ENCODE peak calls at places on chromosomes 16 and 17, in nine cellular contexts. One of them, this sample, is unnamed.

GRCh38 chr17:83180264-83180995 is 101.0 kb downstream of the METRNL start:
- DNase-seq in lower leg skin: peak; percentile 79
- DNase-seq in cardiac muscle cell: no peak
- DNase-seq in AG10803: no peak
- DNase-seq in GM23338: no peak
- DNase-seq in BJ: no peak
- DNase-seq in AG04450: no peak
- DNase-seq in heart right ventricle: no peak
- DNase-seq in cardiac fibroblast: no peak
- DNase-seq in this sample: no peak

GRCh38 chr17:42347198-42347597 is 41.0 kb downstream of the STAT3 start:
- DNase-seq in lower leg skin: no peak
- DNase-seq in cardiac muscle cell: peak; percentile 80
- DNase-seq in AG10803: peak; percentile 88
- DNase-seq in GM23338: no peak
- DNase-seq in BJ: peak; percentile 79
- DNase-seq in AG04450: peak; percentile 60
- DNase-seq in heart right ventricle: peak; percentile 65
- DNase-seq in cardiac fibroblast: peak; percentile 85
- DNase-seq in this sample: no peak

GRCh38 chr17:77793888-77794235 is 164.6 kb upstream of the TNRC6C start:
- DNase-seq in lower leg skin: no peak
- DNase-seq in cardiac muscle cell: no peak
- DNase-seq in AG10803: no peak
- DNase-seq in GM23338: no peak
- DNase-seq in BJ: no peak
- DNase-seq in AG04450: no peak
- DNase-seq in heart right ventricle: no peak
- DNase-seq in cardiac fibroblast: no peak
- DNase-seq in this sample: no peak

GRCh38 chr17:51185763-51186332 is 19.6 kb downstream of the NME2 start:
- DNase-seq in lower leg skin: no peak
- DNase-seq in cardiac muscle cell: no peak
- DNase-seq in AG10803: no peak
- DNase-seq in GM23338: no peak
- DNase-seq in BJ: no peak
- DNase-seq in AG04450: no peak
- DNase-seq in heart right ventricle: no peak
- DNase-seq in cardiac fibroblast: no peak
- DNase-seq in this sample: no peak

GRCh38 chr16:87463722-87464690 is 28.8 kb downstream of the ZCCHC14 start:
- DNase-seq in lower leg skin: no peak
- DNase-seq in cardiac muscle cell: peak; percentile 84
- DNase-seq in AG10803: peak; percentile 74
- DNase-seq in GM23338: no peak
- DNase-seq in BJ: no peak
- DNase-seq in AG04450: peak; percentile 54
- DNase-seq in heart right ventricle: peak; percentile 71
- DNase-seq in cardiac fibroblast: peak; percentile 88
- DNase-seq in this sample: no peak

GRCh38 chr16:70577256-70577698 is 53.7 kb downstream of the SF3B3 start:
- DNase-seq in lower leg skin: peak; percentile 82
- DNase-seq in cardiac muscle cell: no peak
- DNase-seq in AG10803: peak; percentile 80
- DNase-seq in GM23338: no peak
- DNase-seq in BJ: no peak
- DNase-seq in AG04450: no peak
- DNase-seq in heart right ventricle: no peak
- DNase-seq in cardiac fibroblast: peak; percentile 61
- DNase-seq in this sample: no peak

GRCh38 chr16:53609536-53609935 is 94.1 kb downstream of the RPGRIP1L start:
- DNase-seq in lower leg skin: no peak
- DNase-seq in cardiac muscle cell: no peak
- DNase-seq in AG10803: no peak
- DNase-seq in GM23338: no peak
- DNase-seq in BJ: no peak
- DNase-seq in AG04450: no peak
- DNase-seq in heart right ventricle: no peak
- DNase-seq in cardiac fibroblast: no peak
- DNase-seq in this sample: no peak

GRCh38 chr16:71491032-71491431 is 1.9 kb upstream of the ZNF19 start:
- DNase-seq in lower leg skin: no peak
- DNase-seq in cardiac muscle cell: no peak
- DNase-seq in AG10803: no peak
- DNase-seq in GM23338: no peak
- DNase-seq in BJ: no peak
- DNase-seq in AG04450: no peak
- DNase-seq in heart right ventricle: no peak
- DNase-seq in cardiac fibroblast: no peak
- DNase-seq in this sample: no peak

GRCh38 chr17:68355093-68355492 is 63.8 kb downstream of the ARSG start:
- DNase-seq in lower leg skin: no peak
- DNase-seq in cardiac muscle cell: peak; percentile 56
- DNase-seq in AG10803: peak; percentile 34
- DNase-seq in GM23338: no peak
- DNase-seq in BJ: no peak
- DNase-seq in AG04450: no peak
- DNase-seq in heart right ventricle: no peak
- DNase-seq in cardiac fibroblast: peak; percentile 71
- DNase-seq in this sample: no peak

GRCh38 chr16:48029768-48030167 is 126.0 kb downstream of the ABCC12 start:
- DNase-seq in lower leg skin: peak; percentile 28
- DNase-seq in cardiac muscle cell: no peak
- DNase-seq in AG10803: no peak
- DNase-seq in GM23338: no peak
- DNase-seq in BJ: no peak
- DNase-seq in AG04450: no peak
- DNase-seq in heart right ventricle: no peak
- DNase-seq in cardiac fibroblast: no peak
- DNase-seq in this sample: no peak
- TF ChIP-seq CTCF in lower leg skin: no peak
- TF ChIP-seq CTCF in cardiac muscle cell: no peak
- TF ChIP-seq CTCF in AG10803: peak; percentile 39
- TF ChIP-seq CTCF in GM23338: no peak
- TF ChIP-seq CTCF in BJ: peak; percentile 27
- TF ChIP-seq CTCF in AG04450: peak; percentile 21
- TF ChIP-seq CTCF in heart right ventricle: no peak
- TF ChIP-seq CTCF in cardiac fibroblast: no peak
- TF ChIP-seq CTCF in this sample: peak; percentile 34

GRCh38 chr17:7392696-7393612 is 1.4 kb downstream of the PLSCR3 start:
- DNase-seq in lower leg skin: no peak
- DNase-seq in cardiac muscle cell: no peak
- DNase-seq in AG10803: no peak
- DNase-seq in GM23338: peak; percentile 47
- DNase-seq in BJ: no peak
- DNase-seq in AG04450: no peak
- DNase-seq in heart right ventricle: no peak
- DNase-seq in cardiac fibroblast: no peak
- DNase-seq in this sample: no peak
- H3K4me3 ChIP-seq in lower leg skin: no peak overlapping the region
- H3K4me3 ChIP-seq in cardiac muscle cell: peak overlapping the region; percentile 74
- H3K4me3 ChIP-seq in AG10803: peak overlapping the region; percentile 84
- H3K4me3 ChIP-seq in GM23338: peak overlapping the region; percentile 91
- H3K4me3 ChIP-seq in BJ: peak overlapping the region; percentile 89
- H3K4me3 ChIP-seq in AG04450: peak overlapping the region; percentile 87
- H3K4me3 ChIP-seq in heart right ventricle: peak overlapping the region; percentile 87
- H3K4me3 ChIP-seq in cardiac fibroblast: peak overlapping the region; percentile 91
- H3K4me3 ChIP-seq in this sample: peak overlapping the region; percentile 88

DNA sequence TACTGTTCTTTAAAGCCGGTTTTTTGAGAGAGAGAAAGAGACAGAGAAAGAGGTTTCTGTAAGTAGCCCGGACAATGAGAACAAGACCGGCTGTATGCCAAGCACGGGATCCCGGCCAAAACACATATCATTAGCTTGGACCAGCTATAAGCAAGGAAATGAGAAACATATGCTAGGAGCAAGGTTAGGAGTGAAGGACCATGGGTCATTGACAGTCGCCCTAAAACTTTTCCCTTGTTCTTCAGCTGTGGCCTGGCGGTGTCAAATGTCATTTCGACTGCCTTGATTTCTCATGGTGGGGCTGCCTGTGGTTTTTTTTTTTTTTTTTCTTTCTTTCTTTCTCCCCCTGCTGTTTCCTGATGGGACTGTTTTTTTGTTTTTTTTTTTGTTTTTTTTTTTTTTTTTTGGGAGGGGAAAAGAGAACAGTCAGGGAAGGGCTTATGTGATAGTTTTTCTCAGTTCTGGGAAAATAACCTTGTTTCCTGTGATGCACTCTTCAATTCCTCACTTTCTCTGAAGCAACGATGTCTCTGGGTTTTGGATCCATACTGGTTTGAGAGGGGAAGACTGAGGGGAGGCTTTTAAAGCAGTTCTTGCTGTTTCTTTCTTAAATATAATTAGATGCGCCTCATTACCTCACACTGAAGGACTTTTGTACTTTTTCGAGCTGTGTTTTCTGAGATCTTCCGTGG is 124.8 kb upstream of the ZFHX3 start:
- DNase-seq in lower leg skin: peak; percentile 93
- DNase-seq in cardiac muscle cell: peak; percentile 97
- DNase-seq in AG10803: peak; percentile 95
- DNase-seq in GM23338: peak; percentile 70
- DNase-seq in BJ: peak; percentile 65
- DNase-seq in AG04450: peak; percentile 67
- DNase-seq in heart right ventricle: peak; percentile 86
- DNase-seq in cardiac fibroblast: peak; percentile 96
- DNase-seq in this sample: peak; percentile 65
- TF ChIP-seq CTCF in lower leg skin: no peak
- TF ChIP-seq CTCF in cardiac muscle cell: peak; percentile 50
- TF ChIP-seq CTCF in AG10803: peak; percentile 63
- TF ChIP-seq CTCF in GM23338: peak; percentile 47
- TF ChIP-seq CTCF in BJ: peak; percentile 54
- TF ChIP-seq CTCF in AG04450: peak; percentile 56
- TF ChIP-seq CTCF in heart right ventricle: peak; percentile 32
- TF ChIP-seq CTCF in cardiac fibroblast: peak; percentile 48
- TF ChIP-seq CTCF in this sample: no peak

DNA sequence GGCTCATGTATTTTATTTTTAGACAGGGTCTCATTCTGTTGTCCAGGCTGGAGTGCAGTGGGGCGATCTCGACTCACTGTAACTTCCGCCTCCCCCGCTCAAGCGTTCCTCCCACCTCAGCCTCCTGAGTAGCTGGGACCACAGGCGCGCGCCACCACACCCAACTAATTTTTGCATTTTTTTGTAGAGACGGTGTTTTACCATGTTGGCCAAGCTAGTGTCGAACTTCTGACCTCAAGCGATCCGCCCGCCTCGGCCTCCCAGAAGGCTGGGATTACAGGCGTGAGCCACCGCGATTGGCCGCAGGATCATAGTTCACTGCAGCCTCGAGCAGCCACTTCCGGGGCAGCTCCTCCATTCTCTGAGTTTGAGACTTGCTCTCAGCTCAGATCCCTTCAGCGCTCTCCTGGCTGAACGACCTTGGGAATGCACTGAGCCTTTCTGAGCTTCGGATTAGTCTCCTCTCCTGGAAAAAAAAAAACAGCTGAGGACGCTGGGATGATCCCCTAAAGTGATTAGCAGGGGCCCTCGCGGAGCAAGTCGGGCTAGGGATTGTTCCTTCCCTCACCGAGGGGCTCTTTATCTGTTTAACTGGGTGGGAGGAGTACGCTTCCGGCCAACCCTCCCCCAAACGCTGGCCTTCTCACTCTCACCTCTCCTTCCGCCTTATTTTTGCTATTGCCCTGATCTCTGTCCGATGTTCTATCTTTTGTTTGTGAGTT is 1.1 kb upstream of the PKMYT1 start:
- DNase-seq in lower leg skin: no peak
- DNase-seq in cardiac muscle cell: peak; percentile 43
- DNase-seq in AG10803: no peak
- DNase-seq in GM23338: peak; percentile 60
- DNase-seq in BJ: no peak
- DNase-seq in AG04450: no peak
- DNase-seq in heart right ventricle: no peak
- DNase-seq in cardiac fibroblast: no peak
- DNase-seq in this sample: no peak
- H3K4me3 ChIP-seq in lower leg skin: no peak overlapping the region
- H3K4me3 ChIP-seq in cardiac muscle cell: no peak overlapping the region
- H3K4me3 ChIP-seq in AG10803: peak overlapping the region; percentile 85
- H3K4me3 ChIP-seq in GM23338: peak overlapping the region; percentile 86
- H3K4me3 ChIP-seq in BJ: no peak overlapping the region
- H3K4me3 ChIP-seq in AG04450: no peak overlapping the region
- H3K4me3 ChIP-seq in heart right ventricle: peak overlapping the region; percentile 73
- H3K4me3 ChIP-seq in cardiac fibroblast: peak overlapping the region; percentile 71
- H3K4me3 ChIP-seq in this sample: no peak overlapping the region

This sample was measured in AG04449.